ENCODE peak calls at places on chromosomes 13 and 19, in four cellular contexts. Q, X, V and J are unnamed samples.

GRCh38 chr19:33047422-33047821 is 17.3 kb downstream of the RHPN2 start:
- DNase-seq in V (no peak), X (no peak), Q (no peak), J (no peak)

GRCh38 chr19:43664008-43664407 is 6.0 kb downstream of the PLAUR start:
- DNase-seq in Q (no peak), V (no peak), X (no peak), J (no peak)

GRCh38 chr19:42634409-42635232 is 39.9 kb upstream of the CEACAM8 start:
- DNase-seq in V (peak; percentile 57), X (no peak), Q (no peak), J (no peak)

GRCh38 chr13:97344250-97345175 is 89.5 kb upstream of the RAP2A start:
- DNase-seq in X (peak; percentile 58), V (peak; percentile 81), Q (no peak), J (peak; percentile 63)

GRCh38 chr13:86684402-86684801 is 885.2 kb upstream of the SLITRK6 start:
- DNase-seq in X (no peak), Q (no peak), V (peak; percentile 42), J (peak; percentile 40)

GRCh38 chr13:18212873-18213272 is 968.8 kb downstream of the TUBA3C start:
- DNase-seq in V (peak; percentile 6), Q (no peak), X (no peak), J (no peak)

GRCh38 chr13:27923794-27924528 is 4.2 kb downstream of the PDX1 start:
- DNase-seq in X (no peak), V (no peak), Q (no peak), J (no peak)

GRCh38 chr13:62320129-62320724 is 904.6 kb upstream of the PCDH20 start:
- DNase-seq in X (no peak), V (peak; percentile 82), Q (peak; percentile 13), J (peak; percentile 14)

GRCh38 chr13:46295531-46296464 is 84.1 kb downstream of the LRRC63 start:
- DNase-seq in V (peak; percentile 95), X (no peak), Q (peak; percentile 82), J (no peak)

GRCh38 chr19:1917926-1918325 is 12.7 kb downstream of the ADAT3 start:
- DNase-seq in X (no peak), Q (no peak), V (no peak), J (no peak)

GRCh38 chr13:44622701-44623100 is 46.6 kb upstream of the TSC22D1 start:
- DNase-seq in V (no peak), Q (no peak), X (no peak), J (no peak)

GRCh38 chr19:18741566-18742121 is 49.5 kb downstream of the COMP start:
- DNase-seq in Q (no peak), V (peak; percentile 27), X (no peak), J (no peak)

GRCh38 chr13:111031531-111031961 is 83.6 kb upstream of the ARHGEF7 start:
- DNase-seq in Q (no peak), X (no peak), V (peak; percentile 60), J (no peak)

GRCh38 chr13:95121516-95121915 is 179.7 kb downstream of the ABCC4 start:
- DNase-seq in X (no peak), Q (no peak), V (no peak), J (no peak)

GRCh38 chr13:21034602-21035190 is 26.7 kb downstream of the LATS2 start:
- DNase-seq in Q (no peak), V (peak; percentile 62), X (peak; percentile 42), J (no peak)

GRCh38 chr19:18417250-18418033 is 1.8 kb upstream of the SSBP4 start:
- DNase-seq in X (peak; percentile 88), V (peak; percentile 88), Q (no peak), J (peak; percentile 53)

GRCh38 chr13:80979035-80979641 is 638.2 kb upstream of the SPRY2 start:
- DNase-seq in X (no peak), Q (no peak), V (peak; percentile 90), J (peak; percentile 46)

GRCh38 chr13:95684463-95684862 is 7.5 kb downstream of the DNAJC3 start:
- DNase-seq in Q (no peak), V (no peak), X (no peak), J (no peak)